ENCODE peak calls at places on chromosomes 3 and 15, in five cellular contexts. P is B cell, X is astrocyte of the spinal cord, Q is RWPE1, B is epithelial cell of esophagus. G is an unnamed sample.

GRCh38 chr15:41870689-41871081 is 23.2 kb downstream of the SPTBN5 start:
- DNase-seq in P (no peak), X (peak; percentile 76), Q (peak; percentile 79), B (peak; percentile 94), G (no peak)

GRCh38 chr3:56987238-56987932 is 73.1 kb upstream of the SPATA12 start:
- DNase-seq in P (no peak), X (no peak), Q (no peak), B (no peak), G (no peak)

GRCh38 chr3:10263549-10264363 is 15.5 kb downstream of the TATDN2 start:
- DNase-seq in P (no peak), B (peak; percentile 51), X (peak; percentile 57), Q (peak; percentile 43), G (peak; percentile 24)

GRCh38 chr3:21979706-21980105 is 228.7 kb upstream of the ZNF385D start:
- DNase-seq in Q (no peak), P (no peak), B (peak; percentile 54), X (peak; percentile 78), G (no peak)

GRCh38 chr3:178076718-178077117 is 459.5 kb upstream of the KCNMB2 start:
- DNase-seq in Q (no peak), P (no peak), X (no peak), B (no peak), G (no peak)

GRCh38 chr15:67915374-67916050 is 75.7 kb upstream of the RNU6-1 start:
- DNase-seq in B (no peak), P (no peak), X (peak; percentile 25), Q (no peak), G (no peak)

GRCh38 chr3:100602506-100603444 is 6.6 kb upstream of the ADGRG7 start:
- DNase-seq in P (no peak), X (peak; percentile 14), B (peak; percentile 84), Q (peak; percentile 53), G (no peak)

GRCh38 chr15:69524850-69525249 is 72.2 kb downstream of the RPLP1 start:
- DNase-seq in P (no peak), Q (no peak), B (no peak), X (no peak), G (no peak)

GRCh38 chr15:95840004-95840403 is 490.5 kb upstream of the NR2F2 start:
- DNase-seq in X (peak; percentile 89), Q (no peak), B (no peak), P (no peak), G (no peak)

GRCh38 chr3:187678869-187679268 is 8.7 kb upstream of the SST start:
- DNase-seq in P (no peak), B (peak; percentile 63), X (peak; percentile 55), Q (peak; percentile 43), G (peak; percentile 78)

GRCh38 chr3:126124896-126125295 is 41.0 kb upstream of the SLC41A3 start:
- DNase-seq in B (no peak), X (no peak), Q (no peak), P (no peak), G (no peak)

GRCh38 chr3:138332472-138333073 is 2.9 kb upstream of the NME9 start:
- DNase-seq in B (peak; percentile 41), Q (peak; percentile 49), X (peak; percentile 50), P (no peak), G (no peak)

GRCh38 chr15:63915888-63916731 is 82.4 kb upstream of the HERC1 start:
- DNase-seq in X (peak; percentile 53), Q (no peak), B (peak; percentile 32), P (no peak), G (peak; percentile 25)

GRCh38 chr15:45906230-45906629 is 271.4 kb downstream of the SQOR start:
- DNase-seq in Q (no peak), X (no peak), P (no peak), B (no peak), G (no peak)

GRCh38 chr15:31262143-31262530 is 64.5 kb upstream of the KLF13 start:
- DNase-seq in B (no peak), X (no peak), P (peak; percentile 26), Q (no peak), G (no peak)

GRCh38 chr3:112127522-112128494 is 5.2 kb downstream of the GCSAM start:
- DNase-seq in P (no peak), X (no peak), B (no peak), Q (no peak), G (no peak)

GRCh38 chr15:76840830-76841460 is 64.2 kb downstream of the SCAPER start:
- DNase-seq in B (peak; percentile 48), P (no peak), Q (peak; percentile 26), X (peak; percentile 58), G (no peak)

GRCh38 chr15:64334530-64334929 is 21.4 kb downstream of the CSNK1G1 start:
- DNase-seq in B (peak; percentile 25), P (no peak), X (no peak), Q (no peak), G (no peak)

GRCh38 chr15:67125589-67126502 is 60.4 kb downstream of the SMAD3 start:
- DNase-seq in Q (peak; percentile 94), B (peak; percentile 95), X (peak; percentile 98), P (no peak), G (peak; percentile 74)

GRCh38 chr3:115165266-115165665 is 18.2 kb upstream of the ZBTB20 start:
- DNase-seq in B (no peak), Q (no peak), P (no peak), X (no peak), G (no peak)

GRCh38 chr3:45659661-45660566 is 29.3 kb upstream of the SACM1L start:
- DNase-seq in Q (peak; percentile 53), X (peak; percentile 81), P (peak; percentile 48), B (peak; percentile 73), G (peak; percentile 70)

GRCh38 chr15:56261854-56262509 is 18.3 kb upstream of the RFX7 start:
- DNase-seq in Q (no peak), X (no peak), P (no peak), B (peak; percentile 54), G (peak; percentile 59)

GRCh38 chr15:101489633-101490407 is at the start of gene PCSK6:
- DNase-seq in X (no peak), Q (peak; percentile 43), P (no peak), B (peak; percentile 49), G (peak; percentile 53)
- TF ChIP-seq CTCF in X (no peak), Q (no peak), P (no peak), B (no peak), G (no peak)

GRCh38 chr3:36124118-36124796 is 256.0 kb upstream of the STAC start:
- DNase-seq in X (peak; percentile 65), B (peak; percentile 80), P (no peak), Q (peak; percentile 18), G (peak; percentile 64)
- TF ChIP-seq CTCF in X (peak; percentile 73), B (peak; percentile 94), P (no peak), Q (no peak), G (peak; percentile 53)

DNA sequence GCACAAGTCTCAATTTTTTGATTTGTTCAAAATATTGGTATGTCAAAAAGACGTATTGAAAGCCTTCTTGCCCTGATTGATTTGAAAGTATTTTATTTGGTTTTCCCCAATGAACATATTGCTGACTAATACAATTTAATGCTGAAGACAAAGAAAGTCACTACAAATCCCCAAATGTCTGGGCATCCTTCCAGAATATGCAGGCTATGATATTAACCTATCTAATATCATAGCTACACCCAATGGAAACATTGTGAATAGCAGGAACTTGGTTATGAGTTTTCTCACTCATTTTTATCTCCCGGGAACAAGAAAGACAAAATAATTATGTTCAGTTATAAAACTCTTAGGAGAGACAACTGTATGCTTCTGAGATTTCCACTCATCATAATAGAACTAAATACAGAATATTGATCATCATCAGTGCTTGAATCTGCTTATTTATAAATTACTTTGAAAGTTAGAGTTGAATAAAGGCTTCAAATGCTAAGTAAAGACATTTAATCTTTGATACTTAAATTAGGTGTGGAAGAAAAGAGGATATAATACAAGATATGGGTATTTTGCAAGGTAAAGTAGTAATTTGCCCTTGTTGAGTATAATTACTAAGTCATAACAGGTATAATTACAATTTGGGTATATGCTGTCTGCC is 483.9 kb downstream of the RBMS3 start:
- DNase-seq in X (peak; percentile 88), Q (peak; percentile 26), B (peak; percentile 78), P (no peak), G (peak; percentile 23)
- TF ChIP-seq CTCF in X (peak; percentile 73), Q (peak; percentile 93), B (peak; percentile 76), P (no peak), G (no peak)

DNA sequence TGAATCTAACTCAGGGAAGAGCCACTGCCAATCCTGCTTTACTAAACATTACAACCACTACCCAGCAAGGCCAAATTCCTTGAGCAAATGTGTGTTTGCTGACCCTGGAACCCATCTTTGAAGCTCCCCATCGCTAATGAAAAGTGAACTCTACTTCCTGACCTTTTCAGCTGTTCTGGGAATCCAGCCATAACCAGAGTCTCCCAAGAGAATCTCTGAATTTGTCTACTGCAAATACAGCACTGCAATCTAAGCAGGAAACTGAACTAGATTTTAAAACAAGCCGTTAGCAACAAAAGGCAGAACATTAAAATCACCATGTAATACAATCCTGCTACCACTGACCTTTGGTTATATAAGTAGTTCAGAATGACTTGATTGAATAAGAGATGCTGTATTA is 309.2 kb downstream of the MAGI1 start:
- DNase-seq in P (no peak), Q (no peak), B (no peak), X (peak; percentile 95), G (no peak)
- TF ChIP-seq CTCF in P (no peak), Q (no peak), B (no peak), X (no peak), G (no peak)

GRCh38 chr3:31636693-31637442 is 104.1 kb downstream of the STT3B start:
- DNase-seq in P (no peak), B (no peak), X (no peak), Q (no peak), G (no peak)

GRCh38 chr3:31639828-31640227 is 107.1 kb downstream of the STT3B start:
- DNase-seq in Q (no peak), B (no peak), X (no peak), P (no peak), G (no peak)

GRCh38 chr3:31634485-31634884 is 101.8 kb downstream of the STT3B start:
- DNase-seq in P (no peak), X (peak; percentile 52), B (peak; percentile 59), Q (no peak), G (no peak)

GRCh38 chr3:31635586-31635985 is 102.9 kb downstream of the STT3B start:
- DNase-seq in P (no peak), Q (no peak), B (no peak), X (no peak), G (no peak)

DNA sequence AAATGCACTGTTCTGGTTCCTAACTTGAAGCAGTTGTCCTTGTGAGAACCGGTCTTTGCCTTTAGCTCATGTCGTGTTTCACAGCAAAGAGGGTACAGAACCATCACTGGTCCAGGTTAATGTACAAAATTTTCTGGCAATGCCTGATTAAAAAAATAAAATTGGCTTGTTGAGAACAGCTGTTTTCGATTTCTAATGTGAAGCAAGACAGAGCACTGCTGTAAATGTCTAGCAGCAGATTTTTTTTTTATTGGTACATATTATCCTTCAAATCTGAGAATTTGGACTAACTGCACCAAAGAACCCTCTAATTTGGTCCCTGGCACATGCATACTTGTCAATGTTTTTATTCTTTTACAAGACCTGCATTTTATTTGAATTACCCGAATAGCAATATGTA is 103.3 kb downstream of the STT3B start:
- DNase-seq in B (no peak), Q (no peak), X (no peak), P (no peak), G (no peak)
- TF ChIP-seq CTCF in B (no peak), Q (no peak), X (no peak), P (no peak), G (no peak)

GRCh38 chr15:33392453-33392852 is 81.7 kb downstream of the RYR3 start:
- DNase-seq in Q (no peak), B (no peak), P (no peak), X (no peak), G (no peak)
- TF ChIP-seq CTCF in Q (no peak), B (no peak), P (no peak), X (no peak), G (no peak)

GRCh38 chr3:146160233-146160963 is 586 bp downstream of the PLOD2 start:
- DNase-seq in P (no peak), X (peak; percentile 89), B (peak; percentile 84), Q (peak; percentile 69), G (peak; percentile 89)
- TF ChIP-seq CTCF in P (no peak), X (peak; percentile 86), B (peak; percentile 68), Q (peak; percentile 74), G (peak; percentile 52)

GRCh38 chr15:88342666-88343065 is 86.1 kb upstream of the NTRK3 start:
- DNase-seq in B (no peak), P (no peak), Q (no peak), X (no peak), G (no peak)
- TF ChIP-seq CTCF in B (no peak), P (no peak), Q (no peak), X (no peak), G (no peak)